ENCODE peak calls at places on chromosomes 12 and 14, in six cellular contexts. C, G, D, J, I and T are unnamed samples.
A peak's percentile ranks its signal among the peaks of the same experiment; 100 is the strongest.

GRCh38 chr12:7190268-7191055 is 976 bp downstream of the PEX5 start:
- DNase-seq in D (peak; percentile 28), G (no peak), I (peak; percentile 2), J (peak; percentile 45), C (peak; percentile 68), T (no peak)

GRCh38 chr12:52798003-52798670 is 2.2 kb upstream of the KRT3 start:
- DNase-seq in C (no peak), J (no peak), D (peak; percentile 70), G (no peak), I (no peak), T (no peak)

GRCh38 chr12:91326043-91327027 is 143.7 kb upstream of the DCN start:
- DNase-seq in I (peak; percentile 49), J (no peak), C (no peak), D (peak; percentile 76), G (peak; percentile 59), T (peak; percentile 33)

GRCh38 chr12:124511259-124511985 is 56.0 kb downstream of the NCOR2 start:
- DNase-seq in D (no peak), C (no peak), I (no peak), G (no peak), J (no peak), T (no peak)

GRCh38 chr14:69328765-69329164 is 68.8 kb downstream of the GALNT16 start:
- DNase-seq in G (no peak), I (no peak), J (no peak), C (peak; percentile 2), D (no peak), T (no peak)

GRCh38 chr12:64824500-64825142 is at the start of gene TBC1D30:
- DNase-seq in I (peak; percentile 6), C (no peak), D (no peak), G (peak; percentile 41), J (no peak), T (no peak)

GRCh38 chr12:105020241-105020962 is 34.3 kb downstream of the NOPCHAP1 start:
- DNase-seq in D (no peak), I (no peak), C (no peak), G (no peak), J (no peak), T (no peak)

GRCh38 chr12:16225692-16226091 is 51.8 kb downstream of the SLC15A5 start:
- DNase-seq in C (no peak), G (no peak), I (no peak), D (no peak), J (no peak), T (no peak)

GRCh38 chr14:70822706-70823185 is 13.4 kb upstream of the MAP3K9 start:
- DNase-seq in G (no peak), C (no peak), D (peak; percentile 32), I (peak; percentile 15), J (no peak), T (no peak)

GRCh38 chr14:50109342-50109741 is 7.0 kb downstream of the VCPKMT start:
- DNase-seq in C (no peak), D (peak; percentile 37), I (no peak), J (no peak), G (peak; percentile 11), T (no peak)

GRCh38 chr14:31159682-31160296 is 47.8 kb downstream of the HECTD1 start:
- DNase-seq in C (no peak), J (no peak), D (peak; percentile 65), G (no peak), I (no peak), T (no peak)

GRCh38 chr12:55929306-55929791 is 1.6 kb upstream of the DGKA start:
- DNase-seq in J (peak; percentile 47), C (peak; percentile 57), G (no peak), I (peak; percentile 73), D (no peak), T (no peak)

GRCh38 chr14:89165810-89166209 is 251.2 kb downstream of the FOXN3 start:
- DNase-seq in D (no peak), J (no peak), C (no peak), I (no peak), G (no peak), T (no peak)

GRCh38 chr12:92665496-92665895 is 37.3 kb upstream of the PLEKHG7 start:
- DNase-seq in G (no peak), C (no peak), D (no peak), I (no peak), J (no peak), T (no peak)

GRCh38 chr12:116039081-116039480 is 238.4 kb downstream of the MED13L start:
- DNase-seq in D (peak; percentile 28), C (no peak), G (no peak), I (no peak), J (no peak), T (no peak)

GRCh38 chr12:120376009-120376408 is 7.0 kb upstream of the MSI1 start:
- DNase-seq in G (no peak), J (no peak), C (no peak), I (no peak), D (no peak), T (no peak)